ENCODE peak calls at places on chromosomes 12 and 14, in four cellular contexts. L, I, N and E are unnamed samples.

GRCh38 chr12:47896633-47897032 is 8.2 kb downstream of the VDR start:
- DNase-seq in L (no peak), N (no peak), I (no peak), E (no peak)

GRCh38 chr12:87704374-87704773 is 324.8 kb downstream of the C12orf50 start:
- DNase-seq in I (no peak), L (no peak), N (no peak), E (no peak)

GRCh38 chr12:121578230-121579189 is 2.3 kb downstream of the KDM2B start:
- DNase-seq in N (no peak), I (no peak), L (no peak), E (no peak)

GRCh38 chr14:104734991-104735779 is 11.2 kb downstream of the ADSS1 start:
- DNase-seq in I (no peak), L (peak), N (no peak), E (no peak)

GRCh38 chr14:69259531-69260245 is at the start of gene GALNT16:
- DNase-seq in I (peak), N (no peak), L (no peak), E (peak)

GRCh38 chr12:57110189-57111045 is 745 bp downstream of the STAT6 start:
- DNase-seq in L (peak), N (no peak), I (peak), E (peak)

GRCh38 chr12:76618031-76618430 is 58.5 kb upstream of the OSBPL8 start:
- DNase-seq in N (no peak), I (no peak), L (no peak), E (no peak)

GRCh38 chr12:69534389-69534822 is 50.9 kb upstream of the CCT2 start:
- DNase-seq in I (no peak), L (peak), N (peak), E (peak)

GRCh38 chr12:112964915-112965314 is 13.4 kb upstream of the OAS2 start:
- DNase-seq in I (no peak), N (no peak), L (no peak), E (no peak)

GRCh38 chr12:94305293-94305957 is 154.2 kb downstream of the CEP83 start:
- DNase-seq in L (peak), N (peak), I (no peak), E (no peak)

GRCh38 chr12:57844725-57845477 is 1.6 kb downstream of the CTDSP2 start:
- DNase-seq in N (no peak), L (peak), I (peak), E (no peak)

GRCh38 chr14:48723841-48724495 is 862.2 kb downstream of the RPS29 start:
- DNase-seq in N (no peak), I (no peak), L (no peak), E (no peak)

GRCh38 chr14:104383931-104384775 is 195.4 kb upstream of the C14orf180 start:
- DNase-seq in L (no peak), I (no peak), N (no peak), E (no peak)

GRCh38 chr12:24537241-24537860 is 411.6 kb downstream of the BCAT1 start:
- DNase-seq in L (no peak), I (no peak), N (no peak), E (no peak)

GRCh38 chr12:100450726-100451125 is 22.9 kb upstream of the NR1H4 start:
- DNase-seq in L (no peak), N (no peak), I (no peak), E (no peak)

GRCh38 chr12:129887047-129887568 is 16.7 kb downstream of the TMEM132D start:
- DNase-seq in L (no peak), N (no peak), I (no peak), E (no peak)

GRCh38 chr14:31025335-31026075 is at the start of gene AP4S1:
- DNase-seq in L (peak), N (no peak), I (peak), E (peak)

GRCh38 chr14:95362180-95362494 is 42.4 kb upstream of the CLMN start:
- DNase-seq in I (no peak), N (no peak), L (no peak), E (no peak)

GRCh38 chr14:95360828-95361227 is 41.1 kb upstream of the CLMN start:
- DNase-seq in N (no peak), L (no peak), I (no peak), E (no peak)

GRCh38 chr14:95363468-95363954 is 43.8 kb upstream of the CLMN start:
- DNase-seq in L (no peak), I (no peak), N (peak), E (no peak)

GRCh38 chr14:95359974-95360826 is 40.5 kb upstream of the CLMN start:
- DNase-seq in N (no peak), I (no peak), L (no peak), E (no peak)

DNA sequence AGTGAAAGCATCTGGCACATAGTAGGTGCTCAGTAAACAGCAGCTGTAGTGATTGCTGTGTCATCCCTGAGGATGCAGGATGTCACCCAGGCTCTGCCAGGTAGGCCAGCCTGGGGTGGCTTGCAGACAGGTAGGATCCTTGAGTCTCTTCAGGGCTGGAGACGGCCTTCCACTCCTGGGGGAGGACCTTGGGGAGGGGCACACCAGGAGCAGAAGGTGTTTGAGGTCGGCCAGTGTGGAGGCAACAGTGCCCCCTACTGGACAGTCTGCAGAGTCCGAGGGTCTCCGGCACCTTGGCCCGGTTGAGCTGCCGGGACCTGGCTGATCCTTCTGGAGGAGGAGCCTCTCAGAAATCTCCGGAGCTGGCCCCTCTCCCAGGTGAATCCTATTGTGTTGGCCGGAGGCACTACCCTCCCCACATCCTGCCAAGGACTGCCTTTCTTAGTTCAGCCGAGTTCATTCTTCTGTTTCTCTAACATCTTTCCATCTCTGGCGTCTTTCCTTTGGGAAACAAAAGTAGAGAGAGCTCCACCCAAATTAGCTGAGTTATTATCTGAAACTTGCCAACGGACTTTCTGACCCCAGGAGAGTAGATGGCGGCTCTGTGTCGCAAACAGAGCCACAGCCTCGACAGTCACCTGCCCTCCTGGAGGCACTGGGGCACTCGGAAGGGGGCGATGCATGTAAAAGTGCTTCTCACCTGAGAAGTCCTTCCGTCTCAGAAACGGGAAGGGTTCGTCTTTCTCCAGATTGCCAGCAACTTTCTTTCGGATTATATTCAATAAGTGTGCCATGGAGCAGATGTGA is 41.9 kb upstream of the CLMN start:
- DNase-seq in I (peak), N (no peak), L (no peak), E (peak)
- TF ChIP-seq FOXK2 in I (no peak), N (no peak), L (no peak), E (no peak)

DNA sequence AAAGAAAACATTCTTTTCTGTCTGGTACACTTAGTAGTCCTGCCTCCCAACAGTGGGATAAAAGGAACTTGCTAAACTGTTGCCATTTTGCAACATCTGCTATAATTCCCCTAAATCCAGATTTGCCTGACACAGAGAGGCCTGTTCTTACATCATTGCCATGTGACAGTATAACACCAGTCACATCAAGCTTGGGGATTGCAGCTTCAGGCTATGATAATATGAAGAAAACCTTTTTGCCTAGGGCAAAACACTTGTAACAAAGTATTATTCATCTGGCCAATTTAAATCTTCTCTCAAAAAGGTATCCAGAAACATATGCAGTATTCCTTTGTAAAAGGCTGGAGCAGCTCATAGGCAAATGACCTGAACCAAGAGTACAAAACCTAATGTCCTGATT is 80.9 kb upstream of the OTX2 start:
- DNase-seq in I (no peak), L (no peak), N (no peak), E (no peak)
- TF ChIP-seq FOXK2 in I (no peak), L (no peak), N (no peak), E (no peak)

DNA sequence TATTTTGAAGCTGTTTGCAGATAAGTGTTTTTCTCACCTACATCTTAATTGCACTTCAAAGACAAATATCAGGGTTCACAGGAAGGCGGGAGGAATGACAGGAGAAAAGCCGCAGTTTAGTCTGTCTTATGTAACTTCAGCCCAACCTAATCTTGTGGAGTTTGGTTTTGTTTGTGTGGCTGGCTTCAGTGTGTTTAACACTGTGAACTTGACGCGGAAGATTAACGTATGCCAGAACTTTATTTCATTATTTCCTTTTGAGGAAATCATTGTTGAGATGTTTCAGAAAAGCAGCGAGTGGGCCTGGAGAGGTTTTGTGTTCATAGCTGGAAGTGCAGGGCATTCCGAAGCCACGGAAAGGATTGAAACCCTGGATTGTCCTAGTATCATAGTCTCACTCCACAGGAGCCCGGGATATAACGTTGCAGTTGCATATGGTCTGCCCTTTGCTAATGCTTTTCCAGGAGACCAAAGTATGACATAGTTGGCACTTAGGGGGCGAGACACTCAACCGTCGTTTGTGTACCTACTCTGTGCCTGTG is 2.0 kb downstream of the PELI2 start:
- DNase-seq in L (no peak), N (no peak), I (no peak), E (peak)
- TF ChIP-seq FOXK2 in L (no peak), N (no peak), I (no peak), E (no peak)

DNA sequence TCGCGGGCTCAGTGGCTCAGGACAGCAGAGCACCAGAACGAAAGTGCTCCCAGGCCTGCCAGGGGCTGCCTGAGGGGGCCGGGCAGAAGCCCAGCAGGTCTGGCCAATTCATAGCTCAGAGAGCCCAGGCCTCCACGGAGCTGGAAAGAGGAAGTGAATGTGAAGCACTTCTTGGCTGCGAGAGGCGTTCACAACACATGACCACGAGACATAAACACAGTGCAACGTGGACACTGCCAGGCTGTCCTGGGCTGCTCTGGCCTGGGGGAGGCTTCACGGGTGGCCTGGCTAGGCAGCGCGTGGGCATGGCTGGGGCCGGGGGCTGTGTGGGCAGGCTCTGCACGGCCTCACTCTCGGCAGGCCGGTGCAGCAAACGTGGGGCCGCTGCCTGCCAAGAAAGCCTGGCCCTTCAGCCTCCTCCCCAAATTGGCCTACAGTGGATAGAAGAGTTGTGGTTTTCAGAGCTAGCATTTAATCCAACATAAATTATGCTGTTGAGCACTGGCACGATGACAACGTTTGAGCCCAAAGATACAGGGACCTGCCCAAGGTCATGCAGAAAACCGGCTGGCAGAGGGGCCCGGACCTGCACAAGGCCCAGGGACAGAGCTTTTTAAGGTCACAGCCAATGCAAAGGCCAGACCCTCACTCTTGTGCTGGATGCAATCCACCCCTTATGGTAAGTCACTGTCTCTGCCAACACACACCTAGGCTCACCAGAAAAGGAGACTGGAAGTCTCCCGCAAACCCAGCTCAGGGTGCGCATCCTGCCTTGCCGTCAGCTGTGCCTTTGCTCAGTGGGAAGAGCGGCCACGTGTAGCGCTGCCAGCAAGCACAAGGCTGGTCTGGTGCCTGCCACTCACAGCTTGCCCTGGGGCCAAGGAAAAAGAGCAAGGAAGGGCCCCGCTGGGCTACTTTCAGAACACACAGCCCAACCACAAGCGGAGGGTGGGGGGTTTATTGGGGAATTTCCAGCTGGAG is 8.6 kb downstream of the SLC25A29 start:
- DNase-seq in I (no peak), L (no peak), N (peak), E (no peak)
- TF ChIP-seq FOXK2 in I (peak), L (no peak), N (peak), E (no peak)

DNA sequence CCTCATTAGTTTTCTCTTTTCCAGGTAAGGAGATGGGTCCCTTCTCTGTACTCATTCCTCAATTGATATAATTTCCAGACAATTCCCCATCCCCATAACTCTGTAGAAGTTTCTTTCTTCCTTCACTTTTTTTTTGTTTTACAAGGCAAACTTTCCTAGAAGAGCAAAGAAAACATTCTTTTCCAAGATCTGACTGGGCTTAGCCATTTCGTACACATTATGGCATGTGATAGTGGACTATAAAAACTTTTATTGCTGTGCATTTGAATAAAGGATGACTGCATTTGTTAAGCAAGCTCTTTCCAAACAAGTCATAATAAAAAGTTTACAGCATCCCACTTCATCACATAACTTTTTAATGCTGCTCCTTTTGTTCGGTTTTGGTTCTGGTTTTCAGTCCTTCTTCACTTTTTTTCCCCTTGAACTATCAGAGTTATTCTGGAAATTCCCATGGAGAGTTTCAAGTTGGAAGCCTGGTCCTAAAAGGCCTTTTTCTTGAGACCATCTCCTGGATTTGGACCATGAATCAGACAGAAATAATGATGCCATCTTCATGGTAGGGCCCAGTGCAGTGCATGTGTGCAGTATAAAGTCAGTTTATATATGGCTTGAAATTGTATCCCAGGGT is 231.0 kb upstream of the HMGA2 start:
- DNase-seq in L (no peak), N (no peak), I (no peak), E (no peak)
- TF ChIP-seq FOXK2 in L (no peak), N (no peak), I (no peak), E (no peak)

DNA sequence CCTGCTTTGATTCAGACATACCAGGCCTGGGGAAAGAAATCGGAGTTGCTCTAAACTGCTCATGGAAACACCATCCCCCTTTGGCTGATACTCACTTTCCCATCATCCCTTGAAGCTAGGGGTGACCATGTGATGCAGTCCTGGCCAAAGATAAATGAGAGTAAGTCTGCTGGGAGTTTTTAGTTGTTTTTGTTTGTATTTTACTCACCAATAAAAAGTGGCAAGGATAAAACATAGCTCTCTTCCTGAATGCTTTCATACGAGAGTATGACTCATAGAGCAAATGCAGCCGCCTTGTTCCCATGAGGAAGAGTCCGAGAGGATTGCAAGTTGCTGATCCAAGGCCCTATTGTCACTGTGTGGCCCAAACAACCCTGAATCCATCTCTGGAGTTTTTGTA is 126.4 kb upstream of the TMEM132C start:
- DNase-seq in L (no peak), I (no peak), N (no peak), E (no peak)
- TF ChIP-seq FOXK2 in L (no peak), I (no peak), N (no peak), E (no peak)